ENCODE peak calls at places on chromosomes 2 and 18, in seven cellular contexts. I, Z, T, J, H, F and M are unnamed samples.

GRCh38 chr2:74010087-74010541 is 25.4 kb downstream of the TET3 start:
- DNase-seq in I (no peak), Z (no peak), T (no peak), J (no peak), H (peak; percentile 95), F (no peak), M (no peak)

GRCh38 chr18:68676913-68677312 is 38.0 kb downstream of the TMX3 start:
- DNase-seq in I (peak; percentile 25), Z (no peak), T (no peak), J (no peak), H (peak; percentile 7), F (no peak), M (peak; percentile 42)

GRCh38 chr2:24050041-24050655 is 607 bp downstream of the FKBP1B start:
- DNase-seq in I (no peak), Z (peak; percentile 23), T (peak; percentile 47), J (peak; percentile 41), H (peak; percentile 40), F (peak; percentile 76), M (peak; percentile 34)

GRCh38 chr2:205708231-205708631 is 25.9 kb downstream of the NRP2 start:
- DNase-seq in I (peak; percentile 90), Z (no peak), T (no peak), J (no peak), H (no peak), F (no peak), M (peak; percentile 75)

GRCh38 chr2:25324905-25325592 is 16.7 kb downstream of the DNMT3A start:
- DNase-seq in I (peak; percentile 73), Z (no peak), T (no peak), J (no peak), H (no peak), F (no peak), M (no peak)

GRCh38 chr2:16329421-16329820 is 336.2 kb downstream of the CYRIA start:
- DNase-seq in I (no peak), Z (no peak), T (no peak), J (no peak), H (no peak), F (no peak), M (no peak)

GRCh38 chr2:156465573-156465972 is 29.4 kb downstream of the GPD2 start:
- DNase-seq in I (no peak), Z (no peak), T (peak; percentile 75), J (no peak), H (no peak), F (no peak), M (no peak)

GRCh38 chr18:9683418-9684396 is 24.4 kb upstream of the RAB31 start:
- DNase-seq in I (peak; percentile 70), Z (no peak), T (peak; percentile 87), J (no peak), H (peak; percentile 73), F (no peak), M (peak; percentile 79)

GRCh38 chr2:127082974-127083373 is 24.0 kb downstream of the BIN1 start:
- DNase-seq in I (peak; percentile 35), Z (no peak), T (no peak), J (no peak), H (no peak), F (no peak), M (peak; percentile 50)

GRCh38 chr2:99430614-99431258 is 59.1 kb downstream of the REV1 start:
- DNase-seq in I (peak; percentile 89), Z (no peak), T (no peak), J (no peak), H (no peak), F (no peak), M (peak; percentile 84)
- H3K79me1 ChIP-seq in I (peaks cover 14% of the 10 kb centered on the region), Z (no peaks in the 10 kb centered on the region), T (peaks cover 1% of the 10 kb centered on the region), J (no peaks in the 10 kb centered on the region), H (no peaks in the 10 kb centered on the region), F (no peaks in the 10 kb centered on the region), M (peaks cover 12% of the 10 kb centered on the region)

DNA sequence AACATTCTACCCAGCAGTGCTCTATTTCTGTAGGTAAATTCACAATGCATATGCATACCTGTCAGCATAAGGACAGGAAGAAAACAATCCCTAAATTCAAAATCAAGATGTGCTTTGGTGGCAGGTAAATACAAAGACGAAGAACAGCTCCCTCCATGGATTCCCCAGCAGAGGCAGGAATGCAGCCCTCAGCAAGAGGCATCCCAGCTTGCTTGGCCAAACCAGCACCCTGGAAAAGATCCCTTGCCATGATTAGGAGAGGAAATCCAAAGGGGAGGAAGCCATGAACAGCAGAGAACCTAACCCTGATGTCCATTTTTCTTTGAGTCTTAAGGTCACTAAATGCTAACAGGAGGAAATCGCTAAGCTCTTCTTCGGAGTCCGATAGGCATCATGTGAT is 91.2 kb downstream of the KCTD1 start:
- DNase-seq in I (no peak), Z (no peak), T (peak; percentile 56), J (no peak), H (no peak), F (no peak), M (no peak)
- H3K79me1 ChIP-seq in I (no peaks in the 10 kb centered on the region), Z (no peaks in the 10 kb centered on the region), T (no peaks in the 10 kb centered on the region), J (no peaks in the 10 kb centered on the region), H (no peaks in the 10 kb centered on the region), F (no peaks in the 10 kb centered on the region), M (peaks cover 13% of the 10 kb centered on the region)

GRCh38 chr18:48297139-48297538 is 112.0 kb downstream of the ZBTB7C start:
- DNase-seq in I (no peak), Z (no peak), T (no peak), J (no peak), H (no peak), F (no peak), M (no peak)
- H3K79me1 ChIP-seq in I (no peaks in the 10 kb centered on the region), Z (no peaks in the 10 kb centered on the region), T (no peaks in the 10 kb centered on the region), J (no peaks in the 10 kb centered on the region), H (peaks cover 3% of the 10 kb centered on the region), F (no peaks in the 10 kb centered on the region), M (no peaks in the 10 kb centered on the region)

GRCh38 chr2:8168876-8169275 is 513.0 kb upstream of the ID2 start:
- DNase-seq in I (peak; percentile 25), Z (no peak), T (no peak), J (no peak), H (no peak), F (no peak), M (no peak)
- H3K79me1 ChIP-seq in I (no peaks in the 10 kb centered on the region), Z (no peaks in the 10 kb centered on the region), T (no peaks in the 10 kb centered on the region), J (no peaks in the 10 kb centered on the region), H (no peaks in the 10 kb centered on the region), F (no peaks in the 10 kb centered on the region), M (no peaks in the 10 kb centered on the region)

DNA sequence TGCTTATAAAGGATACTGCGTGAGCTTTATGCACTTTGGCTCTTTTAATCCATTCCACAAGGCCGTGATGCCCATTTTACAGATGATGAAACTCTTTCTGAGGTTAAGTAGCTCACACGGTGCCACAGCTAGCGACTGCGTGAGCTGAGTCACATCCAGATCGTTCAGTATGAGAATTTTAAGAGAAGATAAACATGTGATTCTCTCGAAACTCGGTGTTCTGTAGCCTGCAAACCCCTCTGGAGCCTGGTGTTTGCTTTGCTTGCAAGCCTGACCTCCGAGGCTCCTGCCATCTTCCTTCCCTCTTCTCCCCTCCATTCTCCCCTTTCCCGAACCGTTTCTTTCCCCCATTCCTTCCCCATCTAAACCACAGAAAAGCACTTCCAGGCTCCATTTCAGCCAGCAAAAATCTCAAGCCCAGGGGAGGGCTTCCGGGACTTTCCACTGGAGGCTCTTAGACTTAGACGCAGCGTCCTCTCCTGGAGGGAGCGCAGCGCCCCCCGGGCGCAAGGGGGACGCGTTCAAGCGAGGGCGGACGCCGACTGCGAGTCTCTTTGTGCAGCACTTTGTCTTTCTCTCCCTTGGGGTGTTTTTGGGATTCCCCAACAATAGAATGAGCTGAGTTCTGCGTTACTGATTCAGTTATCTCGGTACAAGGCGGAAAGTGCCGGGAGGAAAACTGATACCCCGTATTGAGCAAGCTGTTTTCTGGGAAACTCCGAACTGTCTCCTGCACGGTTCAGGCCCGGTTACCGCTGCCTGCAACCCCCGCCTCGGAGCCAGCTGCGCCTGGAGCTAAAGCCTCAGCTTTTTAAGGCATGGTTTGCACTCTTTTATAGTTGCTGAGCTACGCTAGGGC is 38.0 kb downstream of the CYP1B1 start:
- DNase-seq in I (peak; percentile 47), Z (peak; percentile 41), T (peak; percentile 70), J (peak; percentile 69), H (peak; percentile 40), F (peak; percentile 69), M (peak; percentile 52)
- H3K79me1 ChIP-seq in I (no peaks in the 10 kb centered on the region), Z (no peaks in the 10 kb centered on the region), T (no peaks in the 10 kb centered on the region), J (no peaks in the 10 kb centered on the region), H (no peaks in the 10 kb centered on the region), F (no peaks in the 10 kb centered on the region), M (no peaks in the 10 kb centered on the region)

GRCh38 chr2:120669121-120669952 is 66.3 kb upstream of the GLI2 start:
- DNase-seq in I (peak; percentile 60), Z (no peak), T (peak; percentile 85), J (peak; percentile 77), H (no peak), F (peak; percentile 78), M (peak; percentile 12)

GRCh38 chr2:120669971-120670370 is 65.7 kb upstream of the GLI2 start:
- DNase-seq in I (no peak), Z (no peak), T (no peak), J (no peak), H (no peak), F (no peak), M (no peak)

GRCh38 chr2:120662746-120663145 is 72.9 kb upstream of the GLI2 start:
- DNase-seq in I (no peak), Z (no peak), T (no peak), J (no peak), H (no peak), F (no peak), M (no peak)

GRCh38 chr2:120667981-120668380 is 67.7 kb upstream of the GLI2 start:
- DNase-seq in I (no peak), Z (no peak), T (no peak), J (no peak), H (peak; percentile 60), F (no peak), M (no peak)

DNA sequence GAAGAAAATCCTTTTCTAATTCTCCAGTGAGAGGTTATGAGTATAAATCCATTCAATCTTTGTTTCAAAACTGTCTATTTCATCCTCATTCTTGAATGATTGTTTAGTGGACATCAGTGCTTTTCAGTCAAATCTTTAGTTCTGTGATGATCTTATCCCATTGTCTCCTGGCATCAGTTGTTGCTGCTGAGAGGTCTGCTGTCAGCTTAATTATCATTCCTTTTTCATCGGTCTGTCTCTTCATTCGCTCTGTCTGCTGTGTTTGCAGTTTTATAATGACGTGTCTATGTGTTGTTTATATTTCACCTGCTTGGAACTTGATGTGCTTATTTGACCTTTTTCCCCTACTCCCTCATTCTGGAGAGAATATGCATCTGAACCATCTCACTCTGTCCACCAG is 69.2 kb upstream of the GLI2 start:
- DNase-seq in I (no peak), Z (no peak), T (no peak), J (no peak), H (no peak), F (no peak), M (no peak)
- H3K79me1 ChIP-seq in I (no peaks in the 10 kb centered on the region), Z (no peaks in the 10 kb centered on the region), T (no peaks in the 10 kb centered on the region), J (no peaks in the 10 kb centered on the region), H (no peaks in the 10 kb centered on the region), F (no peaks in the 10 kb centered on the region), M (no peaks in the 10 kb centered on the region)

DNA sequence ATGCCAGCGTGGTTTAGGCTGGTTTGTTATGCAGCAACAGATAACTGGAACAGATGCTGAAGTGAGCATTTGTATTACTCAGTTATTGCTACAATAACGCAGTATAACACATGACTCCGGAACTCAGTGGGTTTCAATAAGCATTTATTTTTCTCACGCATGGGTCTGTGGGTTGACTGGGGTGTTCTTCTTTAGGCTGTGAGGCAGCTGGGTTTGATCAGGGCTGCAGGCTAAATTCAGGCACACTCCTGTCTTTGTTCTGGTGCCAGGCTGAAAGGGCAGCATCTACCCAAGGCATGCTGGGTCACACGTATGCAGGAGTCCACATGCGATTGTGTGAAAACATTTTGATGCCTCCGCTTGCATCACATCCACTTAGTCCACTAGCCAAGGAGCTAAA is 3.7 kb upstream of the SLC1A4 start:
- DNase-seq in I (no peak), Z (no peak), T (no peak), J (no peak), H (no peak), F (no peak), M (no peak)
- H3K79me1 ChIP-seq in I (peaks cover 19% of the 10 kb centered on the region), Z (peaks cover 2% of the 10 kb centered on the region), T (no peaks in the 10 kb centered on the region), J (no peaks in the 10 kb centered on the region), H (no peaks in the 10 kb centered on the region), F (no peaks in the 10 kb centered on the region), M (peaks cover 1% of the 10 kb centered on the region)